ENCODE peak calls at places on chromosomes 6 and 20, in five cellular contexts. One of them, this sample, is unnamed.

GRCh38 chr20:38271609-38272120 is 11.1 kb upstream of the KIAA1755 start:
- DNase-seq in caudate nucleus: no peak
- DNase-seq in HCT116: no peak
- DNase-seq in left ventricle myocardium inferior: no peak
- DNase-seq in effector memory CD4-positive, alpha-beta T cell: no peak
- DNase-seq in this sample: no peak

GRCh38 chr6:1257778-1258177 is 54.1 kb upstream of the FOXQ1 start:
- DNase-seq in effector memory CD4-positive, alpha-beta T cell: no peak
- DNase-seq in caudate nucleus: no peak
- DNase-seq in HCT116: no peak
- DNase-seq in left ventricle myocardium inferior: no peak
- DNase-seq in this sample: no peak

GRCh38 chr6:134195985-134196384 is 121.9 kb downstream of the SGK1 start:
- DNase-seq in effector memory CD4-positive, alpha-beta T cell: no peak
- DNase-seq in caudate nucleus: no peak
- DNase-seq in left ventricle myocardium inferior: no peak
- DNase-seq in HCT116: no peak
- DNase-seq in this sample: no peak

GRCh38 chr6:92459606-92460005 is 959.8 kb downstream of the EPHA7 start:
- DNase-seq in HCT116: no peak
- DNase-seq in effector memory CD4-positive, alpha-beta T cell: no peak
- DNase-seq in caudate nucleus: no peak
- DNase-seq in left ventricle myocardium inferior: no peak
- DNase-seq in this sample: no peak

GRCh38 chr6:35725081-35725708 is 11.6 kb upstream of the ARMC12 start:
- DNase-seq in HCT116: no peak
- DNase-seq in left ventricle myocardium inferior: no peak
- DNase-seq in effector memory CD4-positive, alpha-beta T cell: no peak
- DNase-seq in caudate nucleus: no peak
- DNase-seq in this sample: no peak

GRCh38 chr6:28839443-28840120 is 84.2 kb downstream of the TRIM27 start:
- DNase-seq in HCT116: no peak
- DNase-seq in caudate nucleus: no peak
- DNase-seq in effector memory CD4-positive, alpha-beta T cell: no peak
- DNase-seq in left ventricle myocardium inferior: no peak
- DNase-seq in this sample: no peak

GRCh38 chr20:40955326-40955725 is 73.3 kb upstream of the TOP1 start:
- DNase-seq in left ventricle myocardium inferior: no peak
- DNase-seq in effector memory CD4-positive, alpha-beta T cell: no peak
- DNase-seq in caudate nucleus: no peak
- DNase-seq in HCT116: no peak
- DNase-seq in this sample: no peak

GRCh38 chr20:36467076-36467999 is 74.0 kb upstream of the MYL9 start:
- DNase-seq in effector memory CD4-positive, alpha-beta T cell: peak; percentile 39
- DNase-seq in left ventricle myocardium inferior: peak; percentile 68
- DNase-seq in caudate nucleus: no peak
- DNase-seq in HCT116: no peak
- DNase-seq in this sample: no peak

GRCh38 chr6:52571099-52571755 is 5.6 kb downstream of the TRAM2 start:
- DNase-seq in left ventricle myocardium inferior: no peak
- DNase-seq in HCT116: no peak
- DNase-seq in effector memory CD4-positive, alpha-beta T cell: no peak
- DNase-seq in caudate nucleus: no peak
- DNase-seq in this sample: no peak

GRCh38 chr6:81981812-81982211 is 229.3 kb upstream of the TENT5A start:
- DNase-seq in HCT116: peak; percentile 43
- DNase-seq in caudate nucleus: no peak
- DNase-seq in left ventricle myocardium inferior: no peak
- DNase-seq in effector memory CD4-positive, alpha-beta T cell: no peak
- DNase-seq in this sample: no peak

GRCh38 chr6:118876814-118877213 is 17.1 kb upstream of the ASF1A start:
- DNase-seq in caudate nucleus: no peak
- DNase-seq in HCT116: no peak
- DNase-seq in left ventricle myocardium inferior: no peak
- DNase-seq in effector memory CD4-positive, alpha-beta T cell: no peak
- DNase-seq in this sample: no peak

GRCh38 chr6:105900120-105900937 is 185.8 kb upstream of the PRDM1 start:
- DNase-seq in caudate nucleus: no peak
- DNase-seq in HCT116: no peak
- DNase-seq in left ventricle myocardium inferior: no peak
- DNase-seq in effector memory CD4-positive, alpha-beta T cell: no peak
- DNase-seq in this sample: no peak

GRCh38 chr20:14865731-14866130 is 528.3 kb upstream of the FLRT3 start:
- DNase-seq in HCT116: no peak
- DNase-seq in caudate nucleus: no peak
- DNase-seq in left ventricle myocardium inferior: no peak
- DNase-seq in effector memory CD4-positive, alpha-beta T cell: no peak
- DNase-seq in this sample: no peak

GRCh38 chr20:21325296-21325695 is 22.2 kb downstream of the XRN2 start:
- DNase-seq in HCT116: no peak
- DNase-seq in caudate nucleus: no peak
- DNase-seq in effector memory CD4-positive, alpha-beta T cell: no peak
- DNase-seq in left ventricle myocardium inferior: no peak
- DNase-seq in this sample: no peak

GRCh38 chr6:109840796-109841195 is 137.3 kb upstream of the GPR6 start:
- DNase-seq in HCT116: no peak
- DNase-seq in effector memory CD4-positive, alpha-beta T cell: no peak
- DNase-seq in caudate nucleus: no peak
- DNase-seq in left ventricle myocardium inferior: no peak
- DNase-seq in this sample: no peak

GRCh38 chr6:24672573-24673182 is 5.8 kb downstream of the ACOT13 start:
- DNase-seq in HCT116: no peak
- DNase-seq in caudate nucleus: no peak
- DNase-seq in left ventricle myocardium inferior: no peak
- DNase-seq in effector memory CD4-positive, alpha-beta T cell: no peak
- DNase-seq in this sample: no peak

GRCh38 chr6:29653452-29654038 is 3.3 kb upstream of the MOG start:
- DNase-seq in effector memory CD4-positive, alpha-beta T cell: peak; percentile 33
- DNase-seq in HCT116: peak; percentile 74
- DNase-seq in left ventricle myocardium inferior: no peak
- DNase-seq in caudate nucleus: no peak
- DNase-seq in this sample: no peak

GRCh38 chr20:10271470-10272219 is 53.0 kb downstream of the SNAP25 start:
- DNase-seq in HCT116: no peak
- DNase-seq in effector memory CD4-positive, alpha-beta T cell: no peak
- DNase-seq in left ventricle myocardium inferior: no peak
- DNase-seq in caudate nucleus: no peak
- DNase-seq in this sample: no peak

GRCh38 chr6:161188547-161189465 is 85.1 kb downstream of the AGPAT4 start:
- DNase-seq in left ventricle myocardium inferior: no peak
- DNase-seq in HCT116: no peak
- DNase-seq in effector memory CD4-positive, alpha-beta T cell: no peak
- DNase-seq in caudate nucleus: no peak
- DNase-seq in this sample: no peak

GRCh38 chr6:148681666-148682065 is 65.2 kb upstream of the UST start:
- DNase-seq in HCT116: no peak
- DNase-seq in caudate nucleus: no peak
- DNase-seq in left ventricle myocardium inferior: no peak
- DNase-seq in effector memory CD4-positive, alpha-beta T cell: no peak
- DNase-seq in this sample: no peak

GRCh38 chr6:24991748-24992467 is 56.1 kb upstream of the RIPOR2 start:
- DNase-seq in HCT116: peak; percentile 42
- DNase-seq in caudate nucleus: no peak
- DNase-seq in left ventricle myocardium inferior: no peak
- DNase-seq in effector memory CD4-positive, alpha-beta T cell: peak; percentile 57
- DNase-seq in this sample: no peak

GRCh38 chr6:52059821-52060220 is 27.6 kb downstream of the PKHD1 start:
- DNase-seq in effector memory CD4-positive, alpha-beta T cell: no peak
- DNase-seq in left ventricle myocardium inferior: no peak
- DNase-seq in HCT116: no peak
- DNase-seq in caudate nucleus: no peak
- DNase-seq in this sample: no peak

GRCh38 chr6:167094820-167095637 is 27.9 kb upstream of the CCR6 start:
- DNase-seq in effector memory CD4-positive, alpha-beta T cell: no peak
- DNase-seq in left ventricle myocardium inferior: no peak
- DNase-seq in HCT116: no peak
- DNase-seq in caudate nucleus: no peak
- DNase-seq in this sample: no peak

GRCh38 chr6:145454006-145454405 is 281.3 kb downstream of the EPM2A start:
- DNase-seq in caudate nucleus: no peak
- DNase-seq in left ventricle myocardium inferior: no peak
- DNase-seq in effector memory CD4-positive, alpha-beta T cell: no peak
- DNase-seq in HCT116: no peak
- DNase-seq in this sample: no peak

GRCh38 chr20:63548992-63549391 is 1.4 kb upstream of the SRMS start:
- DNase-seq in effector memory CD4-positive, alpha-beta T cell: no peak
- DNase-seq in caudate nucleus: no peak
- DNase-seq in left ventricle myocardium inferior: no peak
- DNase-seq in HCT116: no peak
- DNase-seq in this sample: no peak

GRCh38 chr6:56890683-56891429 is 64.1 kb upstream of the BEND6 start:
- DNase-seq in HCT116: no peak
- DNase-seq in left ventricle myocardium inferior: no peak
- DNase-seq in caudate nucleus: no peak
- DNase-seq in effector memory CD4-positive, alpha-beta T cell: no peak
- DNase-seq in this sample: no peak

GRCh38 chr6:153947817-153948447 is 91.1 kb upstream of the OPRM1 start:
- DNase-seq in HCT116: peak; percentile 21
- DNase-seq in effector memory CD4-positive, alpha-beta T cell: no peak
- DNase-seq in caudate nucleus: no peak
- DNase-seq in left ventricle myocardium inferior: no peak
- DNase-seq in this sample: no peak

GRCh38 chr6:119620846-119621570 is 271.4 kb upstream of the MAN1A1 start:
- DNase-seq in left ventricle myocardium inferior: no peak
- DNase-seq in HCT116: peak; percentile 37
- DNase-seq in caudate nucleus: no peak
- DNase-seq in effector memory CD4-positive, alpha-beta T cell: no peak
- DNase-seq in this sample: peak; percentile 45

GRCh38 chr6:167793421-167793820 is 33.3 kb upstream of the AFDN start:
- DNase-seq in caudate nucleus: no peak
- DNase-seq in left ventricle myocardium inferior: no peak
- DNase-seq in effector memory CD4-positive, alpha-beta T cell: no peak
- DNase-seq in HCT116: no peak
- DNase-seq in this sample: no peak

GRCh38 chr20:53291548-53291947 is 302.1 kb downstream of the ZNF217 start:
- DNase-seq in HCT116: peak; percentile 7
- DNase-seq in effector memory CD4-positive, alpha-beta T cell: no peak
- DNase-seq in left ventricle myocardium inferior: no peak
- DNase-seq in caudate nucleus: no peak
- DNase-seq in this sample: no peak

GRCh38 chr20:19462491-19462890 is 250.0 kb downstream of the SLC24A3 start:
- DNase-seq in HCT116: no peak
- DNase-seq in effector memory CD4-positive, alpha-beta T cell: no peak
- DNase-seq in left ventricle myocardium inferior: no peak
- DNase-seq in caudate nucleus: no peak
- DNase-seq in this sample: no peak

GRCh38 chr6:34692280-34692679 is 4.3 kb downstream of the ILRUN start:
- DNase-seq in left ventricle myocardium inferior: no peak
- DNase-seq in effector memory CD4-positive, alpha-beta T cell: no peak
- DNase-seq in HCT116: no peak
- DNase-seq in caudate nucleus: no peak
- DNase-seq in this sample: no peak

GRCh38 chr6:156175433-156175832 is 601.7 kb upstream of the ARID1B start:
- DNase-seq in left ventricle myocardium inferior: no peak
- DNase-seq in caudate nucleus: no peak
- DNase-seq in effector memory CD4-positive, alpha-beta T cell: no peak
- DNase-seq in HCT116: no peak
- DNase-seq in this sample: no peak

GRCh38 chr20:376089-376488 is 4.5 kb upstream of the TRIB3 start:
- DNase-seq in effector memory CD4-positive, alpha-beta T cell: no peak
- DNase-seq in left ventricle myocardium inferior: no peak
- DNase-seq in caudate nucleus: no peak
- DNase-seq in HCT116: no peak
- DNase-seq in this sample: no peak
- H3K27ac ChIP-seq in effector memory CD4-positive, alpha-beta T cell: no peak overlapping the region
- H3K27ac ChIP-seq in left ventricle myocardium inferior: no peak overlapping the region
- H3K27ac ChIP-seq in caudate nucleus: no peak overlapping the region
- H3K27ac ChIP-seq in HCT116: no peak overlapping the region
- H3K27ac ChIP-seq in this sample: peak overlapping the region; percentile 100

GRCh38 chr6:74879970-74880369 is 325.9 kb downstream of the COL12A1 start:
- DNase-seq in HCT116: no peak
- DNase-seq in left ventricle myocardium inferior: no peak
- DNase-seq in effector memory CD4-positive, alpha-beta T cell: no peak
- DNase-seq in caudate nucleus: no peak
- DNase-seq in this sample: no peak
- H3K27ac ChIP-seq in HCT116: no peak overlapping the region
- H3K27ac ChIP-seq in left ventricle myocardium inferior: peak overlapping the region; percentile 19
- H3K27ac ChIP-seq in effector memory CD4-positive, alpha-beta T cell: no peak overlapping the region
- H3K27ac ChIP-seq in caudate nucleus: no peak overlapping the region
- H3K27ac ChIP-seq in this sample: peak overlapping the region; percentile 57

DNA sequence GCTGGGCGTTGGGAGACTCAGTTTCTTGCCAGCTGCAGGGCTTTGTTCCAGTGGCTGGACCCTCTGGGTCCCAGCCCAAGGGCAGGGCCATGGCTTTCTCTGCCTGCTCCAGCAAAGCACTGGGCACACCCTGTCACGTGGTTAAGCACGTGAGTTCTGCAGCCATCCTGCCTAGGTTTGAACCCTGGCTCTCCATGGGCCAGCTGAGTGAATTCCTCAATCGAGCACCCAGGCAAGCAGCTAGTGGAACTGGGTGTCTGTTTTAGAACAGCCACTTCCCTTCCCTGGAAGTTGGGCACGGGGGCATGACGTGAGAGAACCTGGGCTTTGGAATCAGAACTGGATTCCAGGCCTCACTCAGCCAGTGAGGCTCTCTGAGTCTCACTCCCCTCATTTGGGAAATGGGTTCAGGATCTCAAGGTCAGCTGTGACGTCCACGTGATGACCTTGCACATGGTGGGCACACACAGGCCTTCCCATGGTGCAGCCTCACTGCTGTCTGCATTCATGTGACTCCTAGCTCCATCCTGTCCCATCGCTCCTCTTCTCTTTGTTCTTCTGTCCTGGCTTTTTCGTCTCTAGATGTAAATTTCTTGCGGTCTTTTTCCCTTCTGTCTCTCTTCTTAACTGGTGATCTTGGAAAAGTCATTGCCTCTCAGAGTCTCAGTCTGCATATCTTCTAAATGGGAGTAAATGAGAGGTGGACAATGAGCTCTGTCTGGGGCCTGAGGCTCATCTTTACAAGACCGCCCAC is 45.9 kb downstream of the NOL4L start:
- DNase-seq in left ventricle myocardium inferior: no peak
- DNase-seq in effector memory CD4-positive, alpha-beta T cell: no peak
- DNase-seq in caudate nucleus: no peak
- DNase-seq in HCT116: no peak
- DNase-seq in this sample: no peak
- H3K27ac ChIP-seq in left ventricle myocardium inferior: no peak overlapping the region
- H3K27ac ChIP-seq in effector memory CD4-positive, alpha-beta T cell: peak overlapping the region; percentile 95
- H3K27ac ChIP-seq in caudate nucleus: no peak overlapping the region
- H3K27ac ChIP-seq in HCT116: no peak overlapping the region
- H3K27ac ChIP-seq in this sample: no peak overlapping the region

GRCh38 chr6:152170702-152171667 is 363.5 kb downstream of the ESR1 start:
- DNase-seq in effector memory CD4-positive, alpha-beta T cell: peak; percentile 30
- DNase-seq in left ventricle myocardium inferior: no peak
- DNase-seq in caudate nucleus: no peak
- DNase-seq in HCT116: no peak
- DNase-seq in this sample: no peak
- H3K27ac ChIP-seq in effector memory CD4-positive, alpha-beta T cell: peak overlapping the region; percentile 65
- H3K27ac ChIP-seq in left ventricle myocardium inferior: peak overlapping the region; percentile 64
- H3K27ac ChIP-seq in caudate nucleus: no peak overlapping the region
- H3K27ac ChIP-seq in HCT116: no peak overlapping the region
- H3K27ac ChIP-seq in this sample: no peak overlapping the region